ENCODE peak calls at places on chromosomes 13 and 19, in eight cellular contexts. T is Peyer's patch, Z is right lobe of liver, S is esophagus muscularis mucosa, Q is stomach, J is ovary, L is IMR-90, R is transverse colon. A is an unnamed sample.

GRCh38 chr19:10979950-10980349 is 19.1 kb downstream of the SMARCA4 start:
- DNase-seq in J (no peak), T (peak; percentile 34), S (no peak), Z (no peak), L (no peak), Q (no peak), R (peak; percentile 24), A (no peak)

GRCh38 chr13:111326621-111326965 is 6.2 kb downstream of the TEX29 start:
- DNase-seq in J (no peak), R (no peak), Z (no peak), T (peak; percentile 38), L (no peak), S (no peak), Q (no peak), A (no peak)

GRCh38 chr13:111411186-111411858 is 90.9 kb downstream of the TEX29 start:
- DNase-seq in Z (no peak), L (no peak), S (no peak), T (no peak), Q (no peak), R (no peak), J (no peak), A (no peak)

GRCh38 chr13:89925107-89925506 is 1422.4 kb upstream of the MIR17HG start:
- DNase-seq in L (peak; percentile 2), R (no peak), T (no peak), Z (no peak), J (no peak), Q (no peak), S (no peak), A (no peak)

GRCh38 chr13:23081246-23081645 is 99.5 kb upstream of the SGCG start:
- DNase-seq in L (peak; percentile 83), Z (no peak), Q (no peak), T (no peak), R (no peak), S (no peak), J (no peak), A (no peak)

GRCh38 chr13:102090532-102090931 is 311.3 kb downstream of the FGF14 start:
- DNase-seq in Z (no peak), R (no peak), T (no peak), J (no peak), L (no peak), Q (no peak), S (no peak), A (no peak)

GRCh38 chr19:49488863-49489537 is 1.6 kb downstream of the RPL13A start:
- DNase-seq in S (no peak), R (no peak), Q (no peak), T (no peak), L (no peak), J (no peak), Z (no peak), A (no peak)

GRCh38 chr19:39997595-39998216 is 846 bp downstream of the ZNF546 start:
- DNase-seq in T (no peak), S (no peak), Z (no peak), J (no peak), R (no peak), Q (no peak), L (peak; percentile 55), A (no peak)

GRCh38 chr19:1510807-1511206 is 2.0 kb downstream of the ADAMTSL5 start:
- DNase-seq in L (no peak), J (no peak), Z (no peak), Q (no peak), R (no peak), S (no peak), T (no peak), A (no peak)

GRCh38 chr13:81406639-81407292 is 1065.8 kb upstream of the SPRY2 start:
- DNase-seq in S (no peak), Z (no peak), T (no peak), Q (no peak), L (no peak), R (no peak), J (no peak), A (no peak)

DNA sequence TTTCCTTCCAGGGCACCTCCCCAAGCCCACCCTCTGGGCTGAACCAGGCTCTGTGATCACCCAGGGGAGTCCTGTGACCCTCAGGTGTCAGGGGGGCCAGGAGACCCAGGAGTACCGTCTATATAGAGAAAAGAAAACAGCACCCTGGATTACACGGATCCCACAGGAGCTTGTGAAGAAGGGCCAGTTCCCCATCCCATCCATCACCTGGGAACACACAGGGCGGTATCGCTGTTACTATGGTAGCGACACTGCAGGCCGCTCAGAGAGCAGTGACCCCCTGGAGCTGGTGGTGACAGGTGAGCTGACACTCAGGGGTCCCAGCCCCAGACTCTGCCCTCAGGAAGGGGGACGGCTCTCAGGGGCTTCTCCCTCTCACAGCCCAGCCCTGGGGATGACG is 1.2 kb downstream of the LILRB1 start:
- DNase-seq in J (no peak), Q (no peak), R (no peak), L (no peak), T (no peak), Z (no peak), S (peak; percentile 89), A (no peak)
- TF ChIP-seq CTCF in J (no peak), Q (no peak), R (no peak), L (no peak), T (no peak), Z (no peak), S (no peak), A (no peak)

GRCh38 chr13:48038763-48039162 is 1.2 kb downstream of the NUDT15 start:
- DNase-seq in Z (no peak), Q (no peak), T (no peak), L (no peak), R (no peak), S (no peak), J (no peak), A (no peak)

GRCh38 chr13:48043789-48044503 is 6.4 kb downstream of the NUDT15 start:
- DNase-seq in J (no peak), T (no peak), L (peak; percentile 73), S (no peak), Q (no peak), R (no peak), Z (no peak), A (no peak)

GRCh38 chr13:48037346-48038173 is at the start of gene NUDT15:
- DNase-seq in Q (peak; percentile 93), T (peak; percentile 96), R (peak; percentile 95), L (peak; percentile 96), S (peak; percentile 98), J (peak; percentile 88), Z (peak; percentile 96), A (peak; percentile 95)

GRCh38 chr13:48040059-48040458 is 2.5 kb downstream of the NUDT15 start:
- DNase-seq in T (no peak), S (no peak), L (no peak), Z (no peak), J (no peak), Q (no peak), R (no peak), A (no peak)

GRCh38 chr13:48042889-48043288 is 5.4 kb downstream of the NUDT15 start:
- DNase-seq in Q (no peak), L (no peak), Z (no peak), J (no peak), R (peak; percentile 22), T (no peak), S (no peak), A (no peak)
- H3K4me1 ChIP-seq in Q (peaks cover 5% of the 10 kb centered on the region), L (peaks cover 8% of the 10 kb centered on the region), Z (no peaks in the 10 kb centered on the region), J (no peaks in the 10 kb centered on the region), R (peaks cover 62% of the 10 kb centered on the region), T (peaks cover 16% of the 10 kb centered on the region), S (peaks cover 9% of the 10 kb centered on the region), A (peaks cover 8% of the 10 kb centered on the region)

GRCh38 chr19:50910722-50911121 is 473 bp downstream of the KLK4 start:
- DNase-seq in Q (no peak), T (no peak), J (no peak), S (no peak), L (no peak), Z (no peak), R (no peak), A (no peak)
- TF ChIP-seq POLR2A in Q (no peak), T (no peak), J (no peak), S (no peak), L (no peak), Z (no peak), R (no peak), A (no peak)

DNA sequence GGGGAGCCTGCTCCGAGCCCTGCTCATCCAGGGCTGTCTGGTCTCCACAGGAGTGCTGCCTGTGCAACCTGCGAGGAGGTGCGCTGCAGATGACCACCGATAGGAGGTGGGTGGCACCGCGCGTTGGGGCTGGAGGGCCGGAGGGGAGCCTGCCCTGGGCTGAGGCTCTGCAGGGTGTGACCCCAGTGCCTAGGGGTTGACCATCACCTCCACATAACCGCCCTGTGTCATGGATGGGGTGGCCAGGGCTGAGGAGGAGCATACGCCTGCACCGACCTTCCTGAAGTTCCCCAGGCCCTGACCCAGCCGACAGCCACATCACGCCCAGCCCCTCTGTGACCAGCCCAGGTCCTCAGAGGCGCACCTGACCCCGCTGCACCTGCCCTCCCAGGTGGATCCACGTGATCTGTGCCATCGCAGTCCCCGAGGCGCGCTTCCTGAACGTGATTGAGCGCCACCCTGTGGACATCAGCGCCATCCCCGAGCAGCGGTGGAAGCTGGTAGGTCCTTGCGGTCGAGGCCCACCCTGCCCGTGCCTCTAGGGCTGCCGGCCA is 168.7 kb downstream of the KDM4B start:
- DNase-seq in Q (no peak), J (no peak), T (no peak), L (no peak), Z (no peak), R (no peak), S (no peak), A (no peak)
- TF ChIP-seq CTCF in Q (no peak), J (no peak), T (no peak), L (no peak), Z (peak; percentile 9), R (no peak), S (peak; percentile 9), A (no peak)

DNA sequence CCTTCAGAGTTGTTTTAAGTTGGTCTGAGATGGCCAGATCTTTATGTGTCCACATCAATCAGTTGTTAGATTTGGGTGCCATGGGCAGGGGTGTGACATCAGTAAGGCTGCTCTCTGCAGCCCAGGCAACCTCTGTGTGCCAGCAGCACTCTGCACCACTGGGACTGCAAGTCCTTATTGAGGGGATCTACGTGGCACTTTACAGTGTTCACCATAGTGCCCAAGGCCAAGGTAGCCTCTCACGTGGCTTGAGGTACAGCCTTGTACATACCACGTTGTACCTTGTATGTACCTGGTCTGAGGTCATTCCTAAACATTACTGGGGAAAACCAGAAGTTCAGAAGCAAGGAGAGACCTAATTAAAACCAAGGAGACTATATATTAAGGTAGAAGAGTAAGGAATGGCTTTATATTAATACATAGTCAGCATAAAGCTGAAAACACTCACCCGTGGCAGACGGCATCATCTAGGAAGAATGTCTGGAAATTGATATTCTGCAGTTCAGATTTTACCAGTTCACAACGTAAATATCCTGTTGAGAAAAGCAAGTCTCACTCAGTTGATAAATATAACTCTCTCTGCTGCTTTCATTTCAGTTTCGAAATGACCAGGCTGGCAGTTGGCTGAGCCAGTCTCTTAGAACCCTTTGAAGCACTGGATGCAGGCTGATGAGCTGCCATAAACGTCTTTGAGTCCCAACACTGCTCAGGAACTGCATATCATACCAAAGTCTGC is 128.8 kb downstream of the ZDHHC20 start:
- DNase-seq in J (no peak), Q (no peak), T (no peak), R (no peak), Z (no peak), S (no peak), L (peak; percentile 57), A (no peak)
- H3K4me1 ChIP-seq in J (peaks cover 2% of the 10 kb centered on the region), Q (peaks cover 12% of the 10 kb centered on the region), T (no peaks in the 10 kb centered on the region), R (peaks cover 5% of the 10 kb centered on the region), Z (no peaks in the 10 kb centered on the region), S (peaks cover 12% of the 10 kb centered on the region), L (peaks cover 3% of the 10 kb centered on the region), A (peaks cover 9% of the 10 kb centered on the region)

GRCh38 chr19:58513694-58514563 is 2.1 kb upstream of the SLC27A5 start:
- DNase-seq in T (peak; percentile 93), Q (peak; percentile 94), Z (peak; percentile 94), L (peak; percentile 68), J (peak; percentile 84), S (no peak), R (peak; percentile 94), A (peak; percentile 91)
- TF ChIP-seq POLR2A in T (peak; percentile 49), Q (no peak), Z (peak; percentile 69), L (no peak), J (peak; percentile 17), S (no peak), R (peak; percentile 21), A (no peak)

A was measured in suprapubic skin.